ENCODE peak calls at places on chromosomes 5 and 9, in four cellular contexts. One of them, this sample, is unnamed.

GRCh38 chr5:54719384-54720306 is 202.1 kb downstream of the SNX18 start:
- DNase-seq in A549: no peak
- DNase-seq in SK-N-SH: no peak
- DNase-seq in GM12878: no peak
- DNase-seq in this sample: peak; percentile 81

GRCh38 chr5:39201160-39201794 is 18.1 kb downstream of the FYB1 start:
- DNase-seq in A549: no peak
- DNase-seq in SK-N-SH: no peak
- DNase-seq in GM12878: no peak
- DNase-seq in this sample: no peak

GRCh38 chr9:134324359-134325095 is 1.7 kb upstream of the RXRA start:
- DNase-seq in A549: no peak
- DNase-seq in SK-N-SH: no peak
- DNase-seq in GM12878: no peak
- DNase-seq in this sample: peak; percentile 35

GRCh38 chr5:117800261-117800660 is 1188.1 kb downstream of the DTWD2 start:
- DNase-seq in A549: no peak
- DNase-seq in SK-N-SH: no peak
- DNase-seq in GM12878: no peak
- DNase-seq in this sample: peak; percentile 51

GRCh38 chr9:79143211-79143610 is 428.6 kb upstream of the TLE4 start:
- DNase-seq in A549: no peak
- DNase-seq in SK-N-SH: no peak
- DNase-seq in GM12878: no peak
- DNase-seq in this sample: peak; percentile 6

GRCh38 chr9:76191493-76191892 is 202.7 kb downstream of the RFK start:
- DNase-seq in A549: no peak
- DNase-seq in SK-N-SH: no peak
- DNase-seq in GM12878: no peak
- DNase-seq in this sample: no peak

GRCh38 chr5:160278356-160278755 is 34.0 kb downstream of the CCNJL start:
- DNase-seq in A549: no peak
- DNase-seq in SK-N-SH: no peak
- DNase-seq in GM12878: no peak
- DNase-seq in this sample: no peak

GRCh38 chr5:19496056-19496455 is 491.9 kb downstream of the CDH18 start:
- DNase-seq in A549: no peak
- DNase-seq in SK-N-SH: no peak
- DNase-seq in GM12878: no peak
- DNase-seq in this sample: no peak

GRCh38 chr5:36696059-36696673 is 89.8 kb downstream of the SLC1A3 start:
- DNase-seq in A549: peak; percentile 55
- DNase-seq in SK-N-SH: peak; percentile 59
- DNase-seq in GM12878: no peak
- DNase-seq in this sample: peak; percentile 61

GRCh38 chr9:5886114-5886939 is 4.4 kb upstream of the MLANA start:
- DNase-seq in A549: peak; percentile 82
- DNase-seq in SK-N-SH: peak; percentile 81
- DNase-seq in GM12878: peak; percentile 40
- DNase-seq in this sample: peak; percentile 65

GRCh38 chr9:4620881-4621555 is 41.1 kb upstream of the PLPP6 start:
- DNase-seq in A549: no peak
- DNase-seq in SK-N-SH: no peak
- DNase-seq in GM12878: no peak
- DNase-seq in this sample: peak; percentile 31

GRCh38 chr5:139392678-139393496 is 2.0 kb downstream of the PROB1 start:
- DNase-seq in A549: peak; percentile 92
- DNase-seq in SK-N-SH: peak; percentile 92
- DNase-seq in GM12878: no peak
- DNase-seq in this sample: no peak

GRCh38 chr9:87884578-87885459 is 2.1 kb downstream of the SPATA31E1 start:
- DNase-seq in A549: no peak
- DNase-seq in SK-N-SH: no peak
- DNase-seq in GM12878: no peak
- DNase-seq in this sample: no peak

GRCh38 chr9:21995652-21996275 is 1.2 kb downstream of the CDKN2B-AS1 start:
- DNase-seq in A549: no peak
- DNase-seq in SK-N-SH: peak; percentile 68
- DNase-seq in GM12878: no peak
- DNase-seq in this sample: peak; percentile 55

GRCh38 chr9:87276851-87277251 is 220.8 kb upstream of the DAPK1 start:
- DNase-seq in A549: no peak
- DNase-seq in SK-N-SH: no peak
- DNase-seq in GM12878: no peak
- DNase-seq in this sample: peak; percentile 39

GRCh38 chr9:29044959-29045358 is 1471.7 kb upstream of the C9orf72 start:
- DNase-seq in A549: peak; percentile 9
- DNase-seq in SK-N-SH: no peak
- DNase-seq in GM12878: no peak
- DNase-seq in this sample: no peak

GRCh38 chr5:40224421-40224820 is 455.3 kb upstream of the PTGER4 start:
- DNase-seq in A549: no peak
- DNase-seq in SK-N-SH: no peak
- DNase-seq in GM12878: no peak
- DNase-seq in this sample: peak; percentile 75

GRCh38 chr9:27088981-27089380 is 20.0 kb upstream of the TEK start:
- DNase-seq in A549: no peak
- DNase-seq in SK-N-SH: no peak
- DNase-seq in GM12878: no peak
- DNase-seq in this sample: peak; percentile 89

GRCh38 chr9:18942801-18943200 is 90.2 kb downstream of the SAXO1 start:
- DNase-seq in A549: no peak
- DNase-seq in SK-N-SH: no peak
- DNase-seq in GM12878: no peak
- DNase-seq in this sample: no peak

GRCh38 chr9:87071473-87071872 is 124.2 kb upstream of the GAS1 start:
- DNase-seq in A549: no peak
- DNase-seq in SK-N-SH: no peak
- DNase-seq in GM12878: no peak
- DNase-seq in this sample: no peak

GRCh38 chr9:113997610-113998009 is 80.5 kb downstream of the AMBP start:
- DNase-seq in A549: no peak
- DNase-seq in SK-N-SH: no peak
- DNase-seq in GM12878: no peak
- DNase-seq in this sample: no peak

GRCh38 chr9:133768859-133769510 is 30.8 kb upstream of the SARDH start:
- DNase-seq in A549: no peak
- DNase-seq in SK-N-SH: no peak
- DNase-seq in GM12878: no peak
- DNase-seq in this sample: no peak

GRCh38 chr9:83583151-83584014 is 39.6 kb upstream of the IDNK start:
- DNase-seq in A549: peak; percentile 41
- DNase-seq in SK-N-SH: peak; percentile 64
- DNase-seq in GM12878: no peak
- DNase-seq in this sample: peak; percentile 59

GRCh38 chr9:88965473-88965872 is 25.8 kb upstream of the S1PR3 start:
- DNase-seq in A549: no peak
- DNase-seq in SK-N-SH: no peak
- DNase-seq in GM12878: no peak
- DNase-seq in this sample: no peak

GRCh38 chr9:109478204-109478563 is 19.9 kb downstream of the PTPN3 start:
- DNase-seq in A549: no peak
- DNase-seq in SK-N-SH: no peak
- DNase-seq in GM12878: no peak
- DNase-seq in this sample: no peak
- TF ChIP-seq SMC3 in A549: no peak
- TF ChIP-seq SMC3 in SK-N-SH: no peak
- TF ChIP-seq SMC3 in GM12878: no peak
- TF ChIP-seq SMC3 in this sample: no peak

GRCh38 chr5:122444411-122444810 is 132.4 kb downstream of the SNCAIP start:
- DNase-seq in A549: no peak
- DNase-seq in SK-N-SH: no peak
- DNase-seq in GM12878: no peak
- DNase-seq in this sample: no peak
- TF ChIP-seq SMC3 in A549: no peak
- TF ChIP-seq SMC3 in SK-N-SH: no peak
- TF ChIP-seq SMC3 in GM12878: no peak
- TF ChIP-seq SMC3 in this sample: no peak

DNA sequence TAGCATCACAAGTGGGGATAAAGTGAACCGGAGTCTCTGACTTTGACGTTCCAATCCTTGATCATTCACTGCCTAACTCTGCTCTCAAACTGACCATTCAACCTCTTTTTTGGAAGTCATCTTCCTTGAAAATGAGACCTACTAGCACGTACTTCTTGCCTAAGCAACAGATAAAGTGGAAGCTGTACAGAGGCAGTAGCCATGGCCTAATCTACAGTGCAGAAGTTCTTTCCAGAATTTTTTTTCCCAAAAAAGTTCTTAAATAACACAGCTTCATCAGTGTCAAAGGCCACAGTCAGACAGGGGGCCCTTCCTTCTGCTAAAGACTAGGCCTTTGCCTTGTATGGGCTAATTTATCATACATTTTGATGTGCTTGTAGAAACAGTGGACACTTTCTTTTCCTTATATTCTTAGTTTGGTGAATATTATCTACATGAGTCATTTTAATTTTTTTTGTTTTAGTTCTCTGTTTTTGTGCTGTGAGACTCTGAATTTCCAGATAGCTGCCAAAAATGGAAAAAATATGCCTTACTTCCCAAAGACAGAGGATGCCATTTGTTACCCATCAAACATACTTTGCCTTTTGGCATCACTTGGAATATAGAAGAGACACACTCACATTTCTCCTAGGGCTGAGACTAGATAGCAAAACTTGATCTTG is 96.4 kb upstream of the VCAN start:
- DNase-seq in A549: no peak
- DNase-seq in SK-N-SH: no peak
- DNase-seq in GM12878: no peak
- DNase-seq in this sample: peak; percentile 10
- TF ChIP-seq SMC3 in A549: no peak
- TF ChIP-seq SMC3 in SK-N-SH: no peak
- TF ChIP-seq SMC3 in GM12878: no peak
- TF ChIP-seq SMC3 in this sample: no peak

DNA sequence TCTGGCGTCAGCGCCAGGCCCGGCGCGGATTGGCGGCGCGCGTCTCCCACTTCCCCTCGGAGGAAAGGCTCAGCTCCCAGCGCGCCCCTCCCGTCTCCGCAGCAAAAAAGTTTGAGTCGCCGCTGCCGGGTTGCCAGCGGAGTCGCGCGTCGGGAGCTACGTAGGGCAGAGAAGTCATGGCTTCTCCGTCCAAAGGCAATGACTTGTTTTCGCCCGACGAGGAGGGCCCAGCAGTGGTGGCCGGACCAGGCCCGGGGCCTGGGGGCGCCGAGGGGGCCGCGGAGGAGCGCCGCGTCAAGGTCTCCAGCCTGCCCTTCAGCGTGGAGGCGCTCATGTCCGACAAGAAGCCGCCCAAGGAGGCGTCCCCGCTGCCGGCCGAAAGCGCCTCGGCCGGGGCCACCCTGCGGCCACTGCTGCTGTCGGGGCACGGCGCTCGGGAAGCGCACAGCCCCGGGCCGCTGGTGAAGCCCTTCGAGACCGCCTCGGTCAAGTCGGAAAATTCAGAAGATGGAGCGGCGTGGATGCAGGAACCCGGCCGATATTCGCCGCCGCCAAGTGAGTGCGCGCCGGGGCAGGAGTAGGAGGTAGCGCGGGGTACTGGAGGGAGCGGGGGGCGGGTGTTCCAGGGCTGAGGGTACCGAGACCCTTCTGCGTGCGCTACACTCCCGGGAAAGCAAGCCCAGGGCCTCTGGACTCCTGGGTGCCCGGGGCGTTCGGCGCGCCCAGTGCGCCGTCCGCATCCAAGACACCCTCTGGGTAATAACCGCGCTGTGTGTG is at the start of gene MSX2:
- DNase-seq in A549: peak; percentile 98
- DNase-seq in SK-N-SH: peak; percentile 97
- DNase-seq in GM12878: no peak
- DNase-seq in this sample: peak; percentile 86
- TF ChIP-seq SMC3 in A549: no peak
- TF ChIP-seq SMC3 in SK-N-SH: no peak
- TF ChIP-seq SMC3 in GM12878: no peak
- TF ChIP-seq SMC3 in this sample: no peak

GRCh38 chr5:16709691-16710420 is 93.1 kb upstream of the RETREG1 start:
- DNase-seq in A549: no peak
- DNase-seq in SK-N-SH: no peak
- DNase-seq in GM12878: no peak
- DNase-seq in this sample: peak; percentile 48
- TF ChIP-seq SMC3 in A549: no peak
- TF ChIP-seq SMC3 in SK-N-SH: no peak
- TF ChIP-seq SMC3 in GM12878: no peak
- TF ChIP-seq SMC3 in this sample: no peak

GRCh38 chr5:35440409-35440808 is 177.3 kb upstream of the SPEF2 start:
- DNase-seq in A549: no peak
- DNase-seq in SK-N-SH: no peak
- DNase-seq in GM12878: no peak
- DNase-seq in this sample: no peak

GRCh38 chr5:35438288-35438687 is 179.4 kb upstream of the SPEF2 start:
- DNase-seq in A549: no peak
- DNase-seq in SK-N-SH: no peak
- DNase-seq in GM12878: no peak
- DNase-seq in this sample: no peak

GRCh38 chr5:35438786-35439185 is 178.9 kb upstream of the SPEF2 start:
- DNase-seq in A549: no peak
- DNase-seq in SK-N-SH: no peak
- DNase-seq in GM12878: no peak
- DNase-seq in this sample: no peak

GRCh38 chr5:35430381-35431162 is 187.1 kb upstream of the SPEF2 start:
- DNase-seq in A549: no peak
- DNase-seq in SK-N-SH: no peak
- DNase-seq in GM12878: no peak
- DNase-seq in this sample: no peak

DNA sequence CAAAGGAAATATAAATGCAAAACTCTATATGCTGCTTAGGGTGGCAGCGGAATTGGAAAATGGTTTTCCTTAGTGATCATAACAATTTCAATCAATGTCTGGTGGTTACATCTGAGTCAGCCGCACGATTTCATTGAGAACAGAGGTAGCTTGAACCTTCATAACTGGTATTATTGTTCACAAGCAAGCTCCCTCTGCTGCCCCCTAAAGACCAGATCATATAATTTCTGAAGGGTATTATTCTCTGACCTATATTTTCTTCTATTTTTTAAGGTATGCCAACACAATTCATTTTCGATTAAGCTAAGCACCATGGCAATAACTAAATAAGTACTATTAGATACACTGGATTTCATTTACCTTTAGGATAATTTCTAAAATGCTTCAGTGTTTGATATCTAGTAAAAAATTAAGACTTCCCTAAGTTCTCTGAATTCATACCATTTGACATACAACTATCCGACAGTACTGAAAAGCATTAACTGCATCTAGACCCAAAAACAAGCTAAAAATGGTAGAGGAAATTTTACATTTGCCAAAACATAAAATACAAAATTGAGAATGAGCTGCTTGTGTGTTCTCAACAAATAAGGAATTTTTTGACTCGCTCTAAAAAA is 181.1 kb upstream of the SPEF2 start:
- DNase-seq in A549: peak; percentile 9
- DNase-seq in SK-N-SH: peak; percentile 23
- DNase-seq in GM12878: no peak
- DNase-seq in this sample: peak; percentile 22
- TF ChIP-seq SMC3 in A549: no peak
- TF ChIP-seq SMC3 in SK-N-SH: peak; percentile 4
- TF ChIP-seq SMC3 in GM12878: no peak
- TF ChIP-seq SMC3 in this sample: no peak

This sample was measured in IMR-90.